ENCODE peak calls at places on chromosomes 1 and 21, in four cellular contexts. U is Caco-2, N is A549, T is AG04450. Y is an unnamed sample.

GRCh38 chr1:78329475-78329874 is 161.3 kb upstream of the PTGFR start:
- DNase-seq in U (no peak), N (no peak), T (no peak), Y (no peak)

GRCh38 chr1:182330303-182330702 is 61.3 kb downstream of the GLUL start:
- DNase-seq in U (no peak), N (no peak), T (no peak), Y (peak)

GRCh38 chr1:91529856-91530255 is 29.2 kb downstream of the CDC7 start:
- DNase-seq in U (no peak), N (no peak), T (peak), Y (no peak)

GRCh38 chr1:167533851-167534300 is 15.5 kb upstream of the CD247 start:
- DNase-seq in U (peak), N (peak), T (peak), Y (peak)

GRCh38 chr1:94807742-94808491 is 12.2 kb upstream of the SLC44A3 start:
- DNase-seq in U (peak), N (no peak), T (no peak), Y (no peak)

GRCh38 chr1:204198978-204199340 is 2.7 kb upstream of the KISS1 start:
- DNase-seq in U (no peak), N (no peak), T (no peak), Y (no peak)

GRCh38 chr1:89952021-89952995 is 42.6 kb upstream of the ZNF326 start:
- DNase-seq in U (no peak), N (no peak), T (no peak), Y (peak)

GRCh38 chr1:9371391-9371935 is 78.8 kb downstream of the SPSB1 start:
- DNase-seq in U (no peak), N (no peak), T (peak), Y (peak)

GRCh38 chr1:23452011-23452411 is 27.5 kb upstream of the TCEA3 start:
- DNase-seq in U (no peak), N (no peak), T (no peak), Y (no peak)

GRCh38 chr1:14543191-14543849 is 55.2 kb upstream of the KAZN start:
- DNase-seq in U (no peak), N (no peak), T (no peak), Y (no peak)

GRCh38 chr1:150182233-150182632 is 32.5 kb downstream of the PLEKHO1 start:
- DNase-seq in U (no peak), N (no peak), T (no peak), Y (no peak)

GRCh38 chr1:190478193-190479007 is 736 bp upstream of the BRINP3 start:
- DNase-seq in U (no peak), N (no peak), T (no peak), Y (no peak)

GRCh38 chr1:110355321-110355720 is 16.1 kb downstream of the RBM15 start:
- DNase-seq in U (no peak), N (no peak), T (no peak), Y (no peak)

GRCh38 chr21:28240586-28240985 is 752.1 kb downstream of the LTN1 start:
- DNase-seq in U (no peak), N (no peak), T (no peak), Y (no peak)

GRCh38 chr1:207049974-207050391 is 1.0 kb downstream of the YOD1 start:
- DNase-seq in U (no peak), N (no peak), T (no peak), Y (peak)

GRCh38 chr1:186155594-186155993 is 219.5 kb downstream of the TPR start:
- DNase-seq in U (no peak), N (peak), T (peak), Y (peak)

GRCh38 chr1:31705080-31705866 is 1.5 kb upstream of the COL16A1 start:
- DNase-seq in U (no peak), N (peak), T (no peak), Y (no peak)

GRCh38 chr1:106952766-106953165 is 103.7 kb upstream of the PRMT6 start:
- DNase-seq in U (no peak), N (no peak), T (no peak), Y (no peak)

GRCh38 chr1:213585402-213585801 is 402.4 kb upstream of the PROX1 start:
- DNase-seq in U (peak), N (no peak), T (no peak), Y (no peak)

DNA sequence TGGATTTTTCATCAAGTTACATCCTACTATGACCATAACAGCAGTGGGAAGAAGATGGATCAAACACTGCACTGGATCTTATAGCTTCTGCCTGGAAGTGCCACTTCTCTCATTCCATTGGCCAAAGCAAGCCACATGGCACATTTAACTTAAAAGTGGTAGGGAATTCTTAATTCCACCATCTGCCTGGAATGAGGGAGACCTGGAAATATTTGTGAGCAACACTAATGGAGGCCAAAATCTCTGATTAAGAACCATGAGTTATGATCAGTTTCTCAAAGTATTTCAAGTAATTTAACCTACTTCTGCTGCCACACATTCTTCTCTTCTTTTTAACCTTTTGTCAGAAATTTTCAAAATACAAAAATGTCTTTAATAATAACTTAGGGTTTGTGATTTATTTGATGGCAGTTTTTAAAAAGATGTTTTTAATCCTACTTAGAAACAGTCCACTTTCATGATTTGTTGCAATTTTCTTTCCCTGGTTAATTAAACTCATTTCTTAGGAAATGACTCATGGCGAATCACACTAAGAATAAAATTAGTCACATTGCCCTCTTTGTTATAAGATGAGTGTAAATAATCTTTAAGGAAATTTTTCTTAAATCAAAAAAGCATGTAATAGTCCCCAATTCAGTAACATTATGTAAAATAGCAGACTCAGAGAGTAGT is 154.1 kb upstream of the C1orf87 start:
- DNase-seq in U (no peak), N (no peak), T (no peak), Y (peak)
- TF ChIP-seq CTCF in U (no peak), N (no peak), T (no peak), Y (no peak)

DNA sequence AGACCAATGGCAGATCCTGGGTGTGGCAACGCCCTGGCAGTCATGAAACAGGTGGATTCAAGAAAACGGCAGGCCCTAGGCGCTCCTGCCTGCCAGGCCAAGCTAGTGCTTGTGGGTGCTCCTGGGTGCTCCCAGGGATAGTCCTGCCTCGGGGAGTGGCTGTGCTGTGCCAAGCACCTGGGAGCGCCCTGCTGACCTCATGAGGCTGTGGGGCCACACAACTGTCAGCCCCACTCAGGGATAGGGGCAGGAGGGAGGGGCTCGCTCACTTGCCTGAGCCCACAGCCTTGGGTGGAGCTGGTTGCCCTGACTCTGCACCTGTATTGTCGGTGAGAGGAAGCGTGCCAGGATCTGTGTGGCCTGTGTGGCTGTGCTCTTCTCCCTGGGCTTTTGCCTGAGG is 9.4 kb downstream of the SNAP47 start:
- DNase-seq in U (no peak), N (no peak), T (no peak), Y (no peak)
- H3K4me3 ChIP-seq in U (no peak), N (no peak), T (no peak), Y (no peak)

GRCh38 chr1:93584238-93585003 is 97.2 kb downstream of the BCAR3 start:
- DNase-seq in U (no peak), N (no peak), T (no peak), Y (no peak)
- TF ChIP-seq CTCF in U (no peak), N (no peak), T (no peak), Y (no peak)

DNA sequence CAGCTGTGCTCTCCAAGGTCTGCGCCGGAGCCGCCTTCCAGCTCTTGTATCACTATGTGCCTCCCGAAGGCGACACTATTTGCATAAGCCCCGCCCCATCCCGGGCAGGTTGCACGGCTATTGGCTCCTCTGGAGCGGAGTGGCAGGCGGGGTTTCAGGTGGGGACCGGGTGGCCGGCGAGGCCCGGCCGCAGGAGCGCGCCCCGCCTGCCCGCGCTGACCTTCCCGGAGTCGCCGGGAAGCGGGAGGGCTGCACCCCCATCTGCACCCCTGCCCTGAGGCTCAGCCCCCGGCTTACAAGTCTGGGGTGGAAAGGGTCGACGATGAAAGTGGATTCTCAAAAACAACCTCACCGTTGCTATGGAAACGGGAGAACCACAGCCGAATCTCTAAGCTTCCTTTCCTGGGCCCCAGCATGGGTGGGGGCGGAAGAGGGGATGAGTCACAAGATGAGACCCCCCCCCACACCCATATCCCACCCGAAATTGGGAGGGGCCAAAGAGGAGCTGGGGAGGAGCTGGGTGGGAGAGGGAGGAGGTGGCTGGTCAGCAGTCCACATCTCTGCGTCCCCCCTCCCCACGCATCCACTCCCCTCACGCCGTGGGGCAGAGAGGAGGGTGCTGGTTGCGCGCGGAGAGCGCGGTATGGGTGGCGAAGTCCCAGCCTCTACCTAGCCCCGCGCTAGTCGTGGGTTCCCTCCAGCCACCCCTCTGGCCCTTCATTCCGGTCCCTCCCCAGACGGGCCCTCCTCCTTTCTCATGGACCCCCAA is at the start of gene HPCAL4:
- DNase-seq in U (peak), N (peak), T (no peak), Y (no peak)
- H3K4me3 ChIP-seq in U (peak), N (peak), T (peak), Y (peak)

GRCh38 chr1:235430991-235431390 is 63.8 kb downstream of the TBCE start:
- DNase-seq in U (no peak), N (no peak), T (no peak), Y (no peak)

GRCh38 chr1:235429143-235429542 is 61.9 kb downstream of the TBCE start:
- DNase-seq in U (no peak), N (no peak), T (no peak), Y (no peak)

DNA sequence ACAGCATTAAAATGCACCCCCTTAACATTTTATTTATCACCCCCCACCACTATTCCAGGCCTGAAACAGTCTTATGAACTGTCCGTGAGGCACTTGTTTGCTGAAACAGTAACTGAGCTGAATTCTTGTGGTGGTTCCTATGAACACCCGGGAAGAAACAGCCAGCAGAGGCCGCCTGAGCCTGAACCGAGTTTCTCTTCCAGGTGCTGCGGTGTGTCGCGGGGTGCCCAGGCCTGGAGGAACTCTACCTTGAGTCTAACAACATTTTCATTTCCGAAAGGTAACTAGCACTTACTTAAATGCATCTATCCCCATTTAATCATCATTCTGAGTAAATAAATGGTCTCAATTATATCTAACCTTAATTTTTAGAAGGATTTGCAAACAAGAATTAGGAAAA is 66.8 kb downstream of the TBCE start:
- DNase-seq in U (no peak), N (no peak), T (no peak), Y (no peak)
- TF ChIP-seq CTCF in U (no peak), N (no peak), T (no peak), Y (peak)

GRCh38 chr1:178688244-178688643 is 36.8 kb upstream of the RALGPS2 start:
- DNase-seq in U (no peak), N (no peak), T (no peak), Y (no peak)
- H3K4me3 ChIP-seq in U (no peak), N (no peak), T (no peak), Y (no peak)